ENCODE peak calls at places on chromosome 1, in four cellular contexts. O is psoas muscle, Y is upper lobe of right lung, L is testis. F is an unnamed sample.

GRCh38 chr1:162293293-162293692 is 83.4 kb downstream of the SPATA46 start:
- DNase-seq in Y (no peak), O (no peak), L (no peak), F (no peak)

GRCh38 chr1:109314805-109315204 is 8.0 kb upstream of the MYBPHL start:
- DNase-seq in Y (no peak), O (no peak), L (no peak), F (no peak)

GRCh38 chr1:94892604-94893280 is 34.2 kb downstream of the CNN3 start:
- DNase-seq in O (no peak), L (no peak), Y (no peak), F (no peak)

GRCh38 chr1:11978290-11978689 is 2.0 kb upstream of the MFN2 start:
- DNase-seq in Y (no peak), L (no peak), O (no peak), F (no peak)

GRCh38 chr1:153903841-153904455 is 18.8 kb downstream of the GATAD2B start:
- DNase-seq in O (peak; percentile 29), Y (no peak), L (no peak), F (no peak)

GRCh38 chr1:7218210-7218832 is 433.1 kb downstream of the CAMTA1 start:
- DNase-seq in L (peak; percentile 62), O (no peak), Y (no peak), F (peak; percentile 7)

GRCh38 chr1:111553199-111553598 is 49.8 kb upstream of the ADORA3 start:
- DNase-seq in L (no peak), Y (no peak), O (no peak), F (peak; percentile 83)

GRCh38 chr1:39301606-39302005 is 97.1 kb downstream of the MACF1 start:
- DNase-seq in L (no peak), Y (no peak), O (no peak), F (peak; percentile 7)

GRCh38 chr1:153552335-153552734 is 3.3 kb upstream of the S100A3 start:
- DNase-seq in L (no peak), Y (peak; percentile 47), O (no peak), F (no peak)

GRCh38 chr1:216600730-216601426 is 122.4 kb downstream of the ESRRG start:
- DNase-seq in L (peak; percentile 85), O (peak; percentile 77), Y (peak; percentile 89), F (peak; percentile 66)

GRCh38 chr1:208850441-208850840 is 606.3 kb upstream of the PLXNA2 start:
- DNase-seq in L (no peak), O (no peak), Y (no peak), F (no peak)

GRCh38 chr1:185292237-185292636 is 24.8 kb downstream of the IVNS1ABP start:
- DNase-seq in L (no peak), O (no peak), Y (no peak), F (no peak)

GRCh38 chr1:207798847-207799246 is 47.0 kb downstream of the CD46 start:
- DNase-seq in O (no peak), Y (no peak), L (no peak), F (peak; percentile 30)

GRCh38 chr1:245822997-245823396 is 668.2 kb downstream of the KIF26B start:
- DNase-seq in Y (no peak), O (no peak), L (no peak), F (peak; percentile 98)

GRCh38 chr1:71019248-71019647 is 28.4 kb downstream of the PTGER3 start:
- DNase-seq in L (no peak), O (no peak), Y (no peak), F (no peak)

GRCh38 chr1:182783068-182783467 is 6.5 kb upstream of the NPL start:
- DNase-seq in Y (no peak), O (no peak), L (no peak), F (no peak)

GRCh38 chr1:216502528-216503162 is 79.4 kb upstream of the USH2A start:
- DNase-seq in O (no peak), Y (no peak), L (no peak), F (no peak)

GRCh38 chr1:186220101-186220500 is 155.0 kb downstream of the TPR start:
- DNase-seq in O (no peak), L (no peak), Y (no peak), F (no peak)

GRCh38 chr1:51569284-51570062 is 47.4 kb upstream of the OSBPL9 start:
- DNase-seq in L (peak; percentile 62), Y (no peak), O (no peak), F (peak; percentile 86)

GRCh38 chr1:212916395-212917133 is 33.8 kb upstream of the VASH2 start:
- DNase-seq in L (peak; percentile 50), Y (peak; percentile 88), O (peak; percentile 29), F (peak; percentile 49)

GRCh38 chr1:45843474-45843905 is 40.1 kb downstream of the MAST2 start:
- DNase-seq in Y (no peak), L (no peak), O (no peak), F (peak; percentile 53)

GRCh38 chr1:34865573-34865972 is 6.0 kb upstream of the SMIM12 start:
- DNase-seq in O (no peak), Y (peak; percentile 67), L (no peak), F (no peak)

GRCh38 chr1:91944087-91944486 is 5.1 kb upstream of the BRDT start:
- DNase-seq in L (no peak), O (no peak), Y (no peak), F (no peak)

GRCh38 chr1:35437200-35437599 is 120.0 kb downstream of the KIAA0319L start:
- DNase-seq in L (no peak), Y (no peak), O (no peak), F (no peak)

GRCh38 chr1:2216767-2217058 is 11.4 kb upstream of the SKI start:
- DNase-seq in Y (no peak), L (no peak), O (no peak), F (no peak)

GRCh38 chr1:207644852-207645631 is at the start of gene CR1L:
- DNase-seq in O (peak; percentile 83), Y (peak; percentile 91), L (peak; percentile 87), F (peak; percentile 42)

GRCh38 chr1:233714631-233715217 is 100.8 kb downstream of the KCNK1 start:
- DNase-seq in O (no peak), L (no peak), Y (no peak), F (no peak)

GRCh38 chr1:214791961-214792360 is 189.0 kb downstream of the CENPF start:
- DNase-seq in O (no peak), Y (no peak), L (no peak), F (peak; percentile 72)

GRCh38 chr1:56434659-56435202 is 144.6 kb downstream of the PLPP3 start:
- DNase-seq in Y (no peak), O (no peak), L (no peak), F (no peak)

GRCh38 chr1:18953656-18954259 is 2.7 kb downstream of the IFFO2 start:
- DNase-seq in O (no peak), Y (no peak), L (no peak), F (no peak)

GRCh38 chr1:202210370-202210769 is 16.8 kb downstream of the LGR6 start:
- DNase-seq in O (no peak), L (no peak), Y (no peak), F (peak; percentile 33)
- TF ChIP-seq CTCF in O (no peak), L (no peak), Y (no peak), F (no peak)

DNA sequence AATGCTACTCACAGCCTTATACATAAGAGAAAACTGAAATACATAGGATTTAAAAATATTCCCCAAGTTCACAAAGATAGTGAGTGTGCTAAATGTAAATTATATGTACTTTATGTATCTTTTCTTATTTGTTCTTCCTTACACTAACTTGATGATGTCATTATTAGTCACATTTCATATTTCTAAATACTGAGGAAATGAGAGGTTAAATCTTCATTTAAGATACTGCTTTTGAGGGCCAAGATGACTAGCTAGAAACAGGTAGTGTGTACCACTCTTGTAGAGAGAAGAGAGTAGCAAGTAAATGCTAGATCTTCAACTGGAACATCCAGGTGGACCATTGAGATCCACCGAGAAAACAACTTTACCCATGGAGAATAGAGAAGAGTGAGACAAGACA is 29.8 kb downstream of the PYHIN1 start:
- DNase-seq in L (no peak), O (no peak), Y (no peak), F (no peak)
- H3K9me3 ChIP-seq in L (no peaks in the 10 kb centered on the region), O (no peaks in the 10 kb centered on the region), Y (no peaks in the 10 kb centered on the region), F (no peaks in the 10 kb centered on the region)

GRCh38 chr1:181632492-181632891 is 149.2 kb downstream of the CACNA1E start:
- DNase-seq in Y (no peak), O (no peak), L (no peak), F (no peak)
- TF ChIP-seq CTCF in Y (no peak), O (no peak), L (no peak), F (no peak)

GRCh38 chr1:152408664-152409063 is 5.4 kb downstream of the CRNN start:
- DNase-seq in Y (no peak), O (no peak), L (no peak), F (no peak)
- H3K9me3 ChIP-seq in Y (no peaks in the 10 kb centered on the region), O (no peaks in the 10 kb centered on the region), L (no peaks in the 10 kb centered on the region), F (no peaks in the 10 kb centered on the region)

DNA sequence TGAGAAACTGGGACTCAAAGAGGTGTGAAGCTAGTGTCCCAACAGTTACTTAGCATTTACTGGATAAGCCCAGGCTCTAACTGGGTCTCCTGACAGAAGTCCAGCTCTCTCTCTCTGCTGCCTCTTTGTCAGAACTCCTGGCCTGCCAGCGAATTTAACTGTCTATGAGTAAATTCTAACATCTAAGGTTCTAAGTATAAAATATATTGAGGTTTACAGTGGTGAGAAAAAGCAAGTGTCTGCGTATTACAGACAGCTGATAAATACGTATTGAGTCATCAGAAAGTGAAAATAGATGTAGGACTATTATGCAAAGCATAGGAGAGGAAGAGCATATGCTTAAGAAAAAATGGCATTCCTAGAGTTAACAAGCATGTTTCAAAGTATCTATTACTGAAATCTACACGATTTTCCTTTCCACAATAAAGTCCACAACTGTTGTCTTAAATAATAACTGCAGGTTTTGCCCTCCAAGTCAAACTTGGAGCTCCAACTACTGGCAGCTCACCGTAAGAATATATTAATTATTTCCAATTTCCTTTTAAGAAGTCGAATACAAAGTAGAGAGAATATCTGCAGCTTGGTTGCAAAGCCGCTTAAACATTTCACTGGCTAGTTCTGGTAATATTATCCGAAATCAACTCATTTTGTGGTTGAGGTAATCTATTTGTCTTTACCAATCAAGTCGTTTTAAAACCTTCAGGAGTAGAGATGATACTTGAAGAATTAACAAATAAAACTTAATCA is 1.4 kb upstream of the RGS2 start:
- DNase-seq in L (no peak), O (no peak), Y (no peak), F (peak; percentile 68)
- TF ChIP-seq CTCF in L (no peak), O (no peak), Y (peak; percentile 36), F (no peak)

DNA sequence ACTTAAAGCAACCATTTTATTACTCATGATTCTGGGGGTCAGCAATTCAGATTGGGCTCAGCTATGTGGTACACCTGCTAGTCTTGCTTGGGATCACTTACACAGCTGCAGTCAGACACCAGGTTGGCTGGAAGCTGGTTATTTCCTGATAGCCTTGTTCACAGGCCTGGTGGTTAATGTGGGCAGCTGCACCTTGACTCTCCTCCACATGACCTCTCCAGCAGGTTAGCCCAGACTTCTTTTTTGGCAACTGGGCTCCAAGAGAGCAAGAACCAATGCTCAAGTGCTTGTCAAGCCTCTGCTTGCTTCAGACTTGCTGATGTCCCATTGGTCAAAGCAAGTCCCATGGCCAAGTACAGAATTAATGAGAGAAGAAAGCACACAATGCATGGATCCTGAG is 11.8 kb upstream of the POGK start:
- DNase-seq in O (no peak), L (no peak), Y (no peak), F (no peak)
- H3K9me3 ChIP-seq in O (peaks cover 7% of the 10 kb centered on the region), L (no peaks in the 10 kb centered on the region), Y (peaks cover 8% of the 10 kb centered on the region), F (no peaks in the 10 kb centered on the region)

GRCh38 chr1:229370601-229371021 is 27.8 kb upstream of the CCSAP start:
- DNase-seq in Y (no peak), L (no peak), O (peak; percentile 76), F (no peak)
- TF ChIP-seq CTCF in Y (no peak), L (no peak), O (peak; percentile 17), F (no peak)